ENCODE peak calls at places on chromosome 2, in seven cellular contexts. Y is suprapubic skin, W is ovary, U is H1, A is tibial nerve, Z is transverse colon, Q is A549. L is an unnamed sample.

GRCh38 chr2:3770724-3771415 is 67.5 kb downstream of the DCDC2C start:
- DNase-seq in Z (no peak), U (no peak), Q (no peak), W (no peak), Y (no peak), A (no peak), L (no peak)

GRCh38 chr2:43325448-43325811 is 99.0 kb upstream of the ZFP36L2 start:
- DNase-seq in Z (no peak), Y (no peak), Q (no peak), A (no peak), W (no peak), U (no peak), L (no peak)

GRCh38 chr2:63500398-63500797 is 87.9 kb downstream of the WDPCP start:
- DNase-seq in U (no peak), Z (no peak), Q (no peak), Y (no peak), W (no peak), A (no peak), L (no peak)

GRCh38 chr2:10331033-10331701 is 28.5 kb downstream of the HPCAL1 start:
- DNase-seq in Y (no peak), Q (peak; percentile 81), W (no peak), A (peak; percentile 22), U (no peak), Z (peak; percentile 80), L (peak; percentile 78)

GRCh38 chr2:191638079-191638801 is 39.7 kb upstream of the NABP1 start:
- DNase-seq in A (no peak), Q (no peak), W (no peak), Z (no peak), Y (no peak), U (no peak), L (no peak)

GRCh38 chr2:11753452-11753885 is 7.0 kb downstream of the LPIN1 start:
- DNase-seq in W (no peak), Y (no peak), U (no peak), Z (peak; percentile 83), A (no peak), Q (no peak), L (peak; percentile 81)

GRCh38 chr2:8608411-8608954 is 73.4 kb upstream of the ID2 start:
- DNase-seq in Y (peak; percentile 45), W (no peak), Z (no peak), A (no peak), Q (no peak), U (no peak), L (no peak)

GRCh38 chr2:217804786-217805678 is 197.8 kb downstream of the TNS1 start:
- DNase-seq in Y (no peak), A (no peak), U (no peak), W (no peak), Z (no peak), Q (no peak), L (no peak)

GRCh38 chr2:191728710-191729597 is 51.0 kb downstream of the NABP1 start:
- DNase-seq in W (no peak), Y (no peak), A (no peak), U (no peak), Z (no peak), Q (peak; percentile 5), L (no peak)

GRCh38 chr2:3547915-3548314 is 10.2 kb downstream of the RNASEH1 start:
- DNase-seq in U (no peak), Q (no peak), Z (no peak), Y (no peak), W (no peak), A (no peak), L (no peak)

GRCh38 chr2:63287961-63288360 is 237.3 kb downstream of the OTX1 start:
- DNase-seq in Y (no peak), U (no peak), Z (no peak), W (no peak), Q (no peak), A (no peak), L (no peak)

GRCh38 chr2:196431957-196432356 is 207.6 kb upstream of the CCDC150 start:
- DNase-seq in U (no peak), W (no peak), A (no peak), Z (no peak), Q (peak; percentile 41), Y (no peak), L (no peak)

GRCh38 chr2:5440147-5440546 is 252.0 kb upstream of the SOX11 start:
- DNase-seq in Q (no peak), Y (no peak), Z (no peak), W (no peak), A (no peak), U (no peak), L (no peak)

GRCh38 chr2:191226196-191226595 is 19.0 kb upstream of the MYO1B start:
- DNase-seq in Q (no peak), A (no peak), Z (no peak), W (no peak), Y (no peak), U (no peak), L (no peak)

GRCh38 chr2:206212673-206213513 is 53.2 kb downstream of the EEF1B2 start:
- DNase-seq in Q (no peak), A (no peak), U (no peak), Z (no peak), W (no peak), Y (no peak), L (no peak)

GRCh38 chr2:111111101-111111755 is 9.5 kb upstream of the BCL2L11 start:
- DNase-seq in Z (no peak), W (no peak), Y (no peak), A (no peak), Q (no peak), U (no peak), L (no peak)

GRCh38 chr2:9914384-9915065 is 37.0 kb upstream of the GRHL1 start:
- DNase-seq in W (no peak), Z (peak; percentile 17), Y (no peak), Q (peak; percentile 77), A (no peak), U (no peak), L (no peak)

DNA sequence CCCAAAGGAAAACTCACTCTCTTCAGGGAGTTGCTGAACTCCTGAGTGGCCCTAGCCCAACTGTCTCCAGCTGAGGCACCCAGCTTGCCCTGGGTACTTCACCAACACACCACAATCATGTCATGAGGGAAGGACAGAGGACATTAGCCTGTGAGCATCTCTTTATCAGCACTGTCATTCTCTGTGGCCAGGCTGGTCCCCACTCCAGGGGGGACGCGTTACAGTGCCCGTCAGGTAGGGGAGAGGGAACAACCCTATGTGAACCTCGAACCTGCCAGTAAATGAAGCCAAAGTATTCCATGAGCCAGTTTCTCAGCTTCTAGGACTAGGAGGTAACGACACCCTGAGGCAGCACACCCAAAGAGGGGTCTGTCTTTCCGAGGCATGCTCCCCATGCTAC is 94.9 kb upstream of the MGAT4A start:
- DNase-seq in A (no peak), Q (no peak), Z (no peak), U (no peak), Y (no peak), W (no peak), L (no peak)
- TF ChIP-seq EP300 in A (no peak), Q (no peak), Z (no peak), U (no peak), Y (no peak), W (no peak), L (no peak)

GRCh38 chr2:36405183-36405582 is 49.6 kb downstream of the CRIM1 start:
- DNase-seq in A (no peak), W (no peak), Q (peak; percentile 53), Z (no peak), U (no peak), Y (no peak), L (no peak)
- TF ChIP-seq POLR2A in A (no peak), W (no peak), Q (no peak), Z (no peak), U (no peak), Y (no peak), L (no peak)

DNA sequence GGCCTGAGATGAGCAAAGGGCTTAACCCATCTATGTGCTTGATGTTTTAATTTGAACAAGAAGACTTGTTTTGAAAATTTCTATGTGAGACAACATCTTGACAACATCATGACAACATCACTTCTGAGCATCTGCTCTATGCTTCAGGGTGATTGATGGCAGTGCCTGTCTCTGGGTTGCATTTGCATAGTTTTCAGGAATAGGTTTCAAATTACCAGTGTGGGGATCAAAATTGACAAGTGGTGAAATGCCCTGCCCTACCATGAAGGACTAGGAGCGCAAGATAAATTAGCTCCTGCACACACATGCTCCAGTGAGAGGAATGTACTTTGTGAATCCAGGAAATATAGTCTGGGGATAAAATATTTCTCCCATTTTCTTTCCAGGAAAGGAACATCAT is 45.4 kb upstream of the IL1R2 start:
- DNase-seq in Q (no peak), Z (no peak), A (no peak), U (no peak), W (no peak), Y (no peak), L (no peak)
- TF ChIP-seq EP300 in Q (no peak), Z (no peak), A (no peak), U (no peak), W (no peak), Y (no peak), L (no peak)

GRCh38 chr2:20674309-20674965 is 7.5 kb downstream of the GDF7 start:
- DNase-seq in Y (no peak), W (no peak), Z (no peak), U (no peak), A (no peak), Q (no peak), L (no peak)
- TF ChIP-seq POLR2A in Y (no peak), W (no peak), Z (no peak), U (no peak), A (no peak), Q (no peak), L (no peak)

DNA sequence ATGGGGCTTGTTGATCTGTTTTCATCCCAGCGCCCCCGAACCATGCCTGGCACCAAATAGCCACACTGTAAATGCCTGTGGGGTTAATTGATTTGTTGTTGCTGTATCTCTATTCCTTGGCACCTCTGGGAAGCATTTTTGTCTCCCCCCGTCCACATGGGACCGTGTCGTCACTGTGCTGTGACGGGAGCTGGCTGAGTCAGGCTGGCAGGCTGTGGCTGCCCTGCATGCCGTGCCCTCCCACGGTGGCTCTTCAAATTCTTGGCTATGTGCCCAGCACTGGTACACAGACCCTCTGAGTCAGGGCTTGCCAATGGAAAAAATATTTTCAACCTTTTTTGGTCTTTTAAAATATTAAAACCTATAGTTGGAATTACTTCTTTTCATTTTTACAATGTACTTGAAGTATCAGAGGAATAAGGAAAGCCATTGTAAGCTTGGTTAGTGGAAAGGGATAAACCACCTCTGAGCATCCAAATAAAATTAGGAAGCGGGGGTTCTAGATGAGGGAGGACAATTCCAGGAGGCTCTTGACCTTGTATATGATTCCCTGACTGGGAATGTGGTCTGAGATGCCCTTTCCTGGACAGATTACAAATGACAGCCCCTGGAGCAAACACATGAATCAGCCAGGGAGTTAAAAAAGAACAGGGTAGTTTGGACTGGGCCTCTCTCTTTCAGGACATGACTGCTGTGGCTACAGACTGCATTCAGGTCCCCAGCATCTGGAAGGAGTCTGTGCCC is 59.4 kb downstream of the DGKD start:
- DNase-seq in Z (no peak), U (peak; percentile 22), A (no peak), Q (peak; percentile 96), W (no peak), Y (peak; percentile 57), L (peak; percentile 23)
- TF ChIP-seq EP300 in Z (no peak), U (no peak), A (no peak), Q (peak; percentile 79), W (no peak), Y (no peak), L (peak; percentile 28)

GRCh38 chr2:37634914-37635358 is 36.5 kb downstream of the CDC42EP3 start:
- DNase-seq in U (no peak), A (no peak), W (no peak), Z (no peak), Q (no peak), Y (no peak), L (no peak)
- TF ChIP-seq POLR2A in U (no peak), A (no peak), W (no peak), Z (no peak), Q (no peak), Y (no peak), L (no peak)

L was measured in stomach.